ENCODE peak calls at places on chromosomes 7 and 10, in four cellular contexts. S, N, P and C are unnamed samples.

GRCh38 chr7:91668217-91668616 is 212.3 kb downstream of the MTERF1 start:
- DNase-seq in N (no peak), S (no peak), P (no peak), C (no peak)

GRCh38 chr7:84492565-84493034 is 298.0 kb upstream of the SEMA3A start:
- DNase-seq in S (no peak), N (no peak), P (no peak), C (no peak)

GRCh38 chr10:131198843-131199242 is 112.7 kb downstream of the TCERG1L start:
- DNase-seq in S (no peak), N (no peak), P (no peak), C (no peak)

GRCh38 chr10:24381235-24382010 is 172.5 kb downstream of the KIAA1217 start:
- DNase-seq in N (no peak), S (no peak), P (no peak), C (no peak)

GRCh38 chr7:142607351-142607750 is 141.9 kb upstream of the PRSS1 start:
- DNase-seq in P (no peak), N (no peak), S (no peak), C (no peak)

GRCh38 chr10:114996542-114996941 is 58.5 kb downstream of the TRUB1 start:
- DNase-seq in S (no peak), P (no peak), N (no peak), C (no peak)

GRCh38 chr10:75926763-75927162 is 495.3 kb downstream of the LRMDA start:
- DNase-seq in P (no peak), S (no peak), N (peak), C (no peak)

GRCh38 chr7:127844707-127845331 is 186.4 kb downstream of the LRRC4 start:
- DNase-seq in P (no peak), S (no peak), N (no peak), C (no peak)

GRCh38 chr7:33686001-33686591 is 219.2 kb upstream of the BMPER start:
- DNase-seq in N (no peak), S (peak), P (no peak), C (no peak)

GRCh38 chr7:55538538-55538937 is 33.8 kb downstream of the VOPP1 start:
- DNase-seq in N (no peak), P (no peak), S (no peak), C (no peak)

GRCh38 chr10:11292576-11293302 is 275.1 kb downstream of the CELF2 start:
- DNase-seq in N (no peak), S (no peak), P (no peak), C (no peak)

GRCh38 chr10:121313119-121313858 is 285.0 kb downstream of the FGFR2 start:
- DNase-seq in N (no peak), S (no peak), P (no peak), C (no peak)

GRCh38 chr7:106281919-106282318 is 2.9 kb downstream of the NAMPT start:
- DNase-seq in S (no peak), N (no peak), P (no peak), C (no peak)

GRCh38 chr7:75690121-75690523 is 48.6 kb downstream of the HIP1 start:
- DNase-seq in N (no peak), S (no peak), P (no peak), C (no peak)

GRCh38 chr7:131741446-131741845 is 185.0 kb upstream of the PODXL start:
- DNase-seq in P (no peak), N (no peak), S (no peak), C (no peak)

GRCh38 chr10:124088944-124089343 is 4.5 kb downstream of the CHST15 start:
- DNase-seq in S (no peak), P (no peak), N (no peak), C (no peak)

GRCh38 chr7:22350466-22351328 is 6.3 kb downstream of the RAPGEF5 start:
- DNase-seq in S (no peak), P (no peak), N (no peak), C (no peak)

GRCh38 chr10:133071801-133072595 is 15.7 kb upstream of the ADGRA1 start:
- DNase-seq in P (no peak), S (peak), N (no peak), C (no peak)